ENCODE peak calls at places on chromosomes 1 and 21, in nine cellular contexts. N, X, U, L, A, S, O, G and K are unnamed samples.
A peak's percentile ranks its signal among the peaks of the same experiment; 100 is the strongest.

GRCh38 chr1:192575499-192576189 is at the start of gene RGS1:
- DNase-seq in N (no peak), X (no peak), U (no peak), L (peak; percentile 68), A (no peak), S (peak; percentile 34), O (peak; percentile 56), G (no peak), K (peak; percentile 44)

GRCh38 chr1:151222130-151222529 is 23.8 kb downstream of the PIP5K1A start:
- DNase-seq in N (no peak), X (no peak), U (no peak), L (no peak), A (no peak), S (no peak), O (no peak), G (no peak), K (no peak)

GRCh38 chr1:175145899-175146298 is 46.7 kb downstream of the KIAA0040 start:
- DNase-seq in N (no peak), X (no peak), U (no peak), L (no peak), A (no peak), S (no peak), O (no peak), G (no peak), K (no peak)

GRCh38 chr1:6134741-6135510 is 45.2 kb downstream of the CHD5 start:
- DNase-seq in N (no peak), X (no peak), U (peak; percentile 1), L (peak; percentile 52), A (no peak), S (no peak), O (no peak), G (no peak), K (no peak)

GRCh38 chr21:31161157-31161556 is 122.9 kb upstream of the KRTAP19-8 start:
- DNase-seq in N (no peak), X (no peak), U (no peak), L (no peak), A (no peak), S (no peak), O (no peak), G (peak; percentile 77), K (no peak)

GRCh38 chr1:233113009-233113712 is 162.8 kb downstream of the NTPCR start:
- DNase-seq in N (peak; percentile 68), X (peak; percentile 77), U (peak; percentile 35), L (peak; percentile 91), A (peak; percentile 87), S (peak; percentile 88), O (peak; percentile 41), G (peak; percentile 100), K (no peak)

GRCh38 chr1:23561076-23561812 is 1.9 kb upstream of the ID3 start:
- DNase-seq in N (no peak), X (no peak), U (no peak), L (no peak), A (no peak), S (no peak), O (no peak), G (no peak), K (no peak)

GRCh38 chr1:161089251-161089924 is at the start of gene NECTIN4:
- DNase-seq in N (no peak), X (no peak), U (peak; percentile 93), L (no peak), A (peak; percentile 62), S (no peak), O (peak; percentile 87), G (no peak), K (no peak)

GRCh38 chr1:203072911-203073310 is 12.9 kb downstream of the MYOG start:
- DNase-seq in N (no peak), X (peak; percentile 35), U (no peak), L (peak; percentile 4), A (no peak), S (no peak), O (no peak), G (peak; percentile 2), K (no peak)

GRCh38 chr1:52727114-52727586 is 897 bp downstream of the ZYG11B start:
- DNase-seq in N (no peak), X (no peak), U (no peak), L (no peak), A (no peak), S (no peak), O (no peak), G (no peak), K (no peak)

DNA sequence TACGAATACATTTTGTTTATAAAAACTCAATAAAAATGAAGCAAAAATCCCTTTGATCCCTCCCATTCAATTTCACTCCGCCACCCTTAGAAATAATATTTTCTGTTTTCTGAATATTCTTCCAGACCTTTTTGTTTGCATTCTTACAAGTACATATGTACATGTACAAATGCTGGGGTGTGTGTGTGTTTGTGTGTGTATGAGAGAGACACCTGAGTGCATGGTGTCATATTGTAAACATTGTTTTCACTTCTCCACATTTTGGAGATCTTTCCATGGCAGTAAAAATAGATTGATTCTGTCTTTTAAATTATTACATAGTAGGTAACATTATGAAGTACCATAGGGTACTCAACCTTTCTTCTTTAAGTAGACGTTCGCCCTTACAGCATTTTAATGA is 1.2 kb upstream of the MPC2 start:
- DNase-seq in N (no peak), X (no peak), U (no peak), L (no peak), A (no peak), S (no peak), O (no peak), G (no peak), K (no peak)
- H3K27ac ChIP-seq in N (peak overlapping the region; percentile 98), X (peak overlapping the region; percentile 96), U (peak overlapping the region; percentile 96), L (peak overlapping the region; percentile 96), A (peak overlapping the region; percentile 99), S (peak overlapping the region; percentile 97), O (peak overlapping the region; percentile 98), G (no peak overlapping the region), K (no peak overlapping the region)

DNA sequence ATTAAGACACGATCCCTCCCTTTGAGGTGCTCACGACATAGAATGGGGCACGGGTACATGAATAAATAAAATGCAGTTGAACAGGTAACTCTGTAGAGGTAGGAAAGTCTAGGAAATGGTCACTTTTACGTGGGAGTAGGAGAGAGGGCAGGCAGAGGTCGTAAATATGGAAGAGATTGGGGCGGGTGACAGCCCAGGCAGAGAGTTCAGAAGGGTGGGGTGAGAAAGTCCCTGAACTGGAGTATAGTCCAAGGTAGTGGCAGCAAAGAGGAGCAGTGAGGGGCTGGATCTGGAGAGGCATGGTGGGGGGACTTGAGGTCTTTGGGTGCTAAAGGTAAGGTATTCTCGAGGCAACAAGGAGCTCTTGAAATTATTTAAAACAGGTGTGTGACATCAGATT is 147.9 kb downstream of the C1orf21 start:
- DNase-seq in N (no peak), X (no peak), U (no peak), L (no peak), A (no peak), S (no peak), O (no peak), G (no peak), K (no peak)
- H3K27ac ChIP-seq in N (peak overlapping the region; percentile 70), X (peak overlapping the region; percentile 71), U (no peak overlapping the region), L (peak overlapping the region; percentile 75), A (peak overlapping the region; percentile 20), S (peak overlapping the region; percentile 95), O (peak overlapping the region; percentile 81), G (no peak overlapping the region), K (no peak overlapping the region)

GRCh38 chr1:164706596-164706995 is 147.6 kb downstream of the PBX1 start:
- DNase-seq in N (no peak), X (no peak), U (no peak), L (no peak), A (no peak), S (no peak), O (no peak), G (peak; percentile 41), K (no peak)
- H3K27ac ChIP-seq in N (peak overlapping the region; percentile 33), X (peak overlapping the region; percentile 88), U (peak overlapping the region; percentile 59), L (peak overlapping the region; percentile 79), A (peak overlapping the region; percentile 77), S (peak overlapping the region; percentile 12), O (peak overlapping the region; percentile 74), G (peak overlapping the region; percentile 60), K (no peak overlapping the region)

DNA sequence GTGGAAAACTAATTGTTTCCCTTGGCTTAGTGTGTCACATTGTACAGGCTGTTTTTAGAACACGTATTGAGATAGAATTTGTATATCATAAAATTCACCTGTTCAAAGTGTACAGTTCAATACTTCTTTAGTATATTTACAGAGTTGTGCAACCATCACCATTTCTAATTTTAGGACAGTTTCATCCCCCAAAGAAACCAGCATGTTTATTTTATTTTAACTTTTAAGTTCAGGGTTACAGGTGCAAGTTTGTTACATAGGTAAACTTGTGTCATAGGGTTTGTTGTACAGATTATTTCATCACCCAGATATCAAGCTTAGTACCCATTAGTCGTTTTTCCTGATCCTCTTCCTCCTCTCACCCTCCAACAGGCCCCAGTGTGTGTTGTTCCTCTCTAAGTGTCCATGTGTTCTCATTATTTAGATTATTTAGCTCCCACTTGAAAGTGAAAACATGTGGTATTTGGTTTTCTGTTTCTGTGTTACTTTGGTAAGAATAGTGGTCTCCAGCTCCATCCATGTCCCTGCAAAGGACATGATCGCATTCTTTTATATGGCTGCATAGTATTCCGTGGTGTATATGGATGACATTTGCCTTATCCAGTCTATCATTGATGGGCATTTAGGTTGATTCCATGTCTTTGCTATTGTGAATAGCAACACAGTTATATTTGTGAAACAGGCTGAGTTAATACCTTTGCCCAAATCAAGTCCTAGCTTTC is 35.2 kb upstream of the DHCR24 start:
- DNase-seq in N (no peak), X (no peak), U (no peak), L (no peak), A (no peak), S (no peak), O (no peak), G (no peak), K (no peak)
- H3K27ac ChIP-seq in N (peak overlapping the region; percentile 30), X (peak overlapping the region; percentile 57), U (no peak overlapping the region), L (no peak overlapping the region), A (no peak overlapping the region), S (no peak overlapping the region), O (peak overlapping the region; percentile 49), G (no peak overlapping the region), K (no peak overlapping the region)

DNA sequence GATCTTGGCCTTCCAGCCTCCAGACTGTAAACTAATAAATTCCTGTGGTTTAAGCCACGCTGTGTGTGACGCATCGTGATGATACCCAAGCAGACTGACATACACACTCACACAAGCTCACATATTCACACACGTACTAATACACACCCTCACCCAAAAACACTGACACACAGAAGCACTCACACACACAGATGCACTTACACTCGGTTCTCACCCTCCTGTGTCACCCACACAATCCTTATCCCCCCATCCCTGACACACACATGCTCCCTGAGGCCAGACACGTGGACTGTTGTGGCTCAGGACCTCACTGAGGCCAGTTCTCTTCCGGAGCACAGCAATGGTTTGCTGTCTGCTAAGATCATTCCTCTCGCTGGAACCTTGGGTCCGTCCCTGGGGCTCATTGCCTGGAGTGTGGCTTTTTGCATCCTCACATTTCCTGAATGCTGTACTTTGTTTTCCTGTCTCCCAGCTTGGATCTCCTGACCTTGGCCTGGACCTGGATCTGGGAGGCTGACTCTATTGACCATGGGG is 76.9 kb upstream of the LYST start:
- DNase-seq in N (no peak), X (no peak), U (no peak), L (no peak), A (no peak), S (no peak), O (no peak), G (peak; percentile 98), K (no peak)
- H3K27ac ChIP-seq in N (no peak overlapping the region), X (no peak overlapping the region), U (no peak overlapping the region), L (no peak overlapping the region), A (peak overlapping the region; percentile 28), S (peak overlapping the region; percentile 9), O (no peak overlapping the region), G (peak overlapping the region; percentile 79), K (no peak overlapping the region)

DNA sequence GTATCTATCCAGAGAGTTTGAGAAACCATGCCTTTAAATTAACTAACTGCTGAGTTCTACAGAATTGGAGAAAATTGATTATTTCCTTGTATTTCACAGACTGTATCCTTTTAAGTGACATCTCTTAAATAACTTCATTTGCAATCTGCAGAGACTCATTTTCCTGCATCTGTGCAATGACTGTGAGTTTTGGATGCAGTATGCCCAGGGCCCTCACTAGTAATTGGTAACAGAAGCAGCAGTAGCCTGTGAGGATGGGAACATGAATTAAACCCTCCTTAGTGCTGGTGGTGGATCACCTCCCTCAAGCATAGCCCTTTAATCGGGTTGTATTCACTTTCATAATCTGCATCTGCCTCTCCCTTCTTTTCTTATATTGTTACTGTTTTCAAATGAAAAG is 21.7 kb upstream of the SH3D21 start:
- DNase-seq in N (no peak), X (no peak), U (no peak), L (no peak), A (no peak), S (no peak), O (no peak), G (no peak), K (no peak)
- H3K27ac ChIP-seq in N (peak overlapping the region; percentile 50), X (peak overlapping the region; percentile 91), U (peak overlapping the region; percentile 55), L (peak overlapping the region; percentile 71), A (no peak overlapping the region), S (peak overlapping the region; percentile 26), O (peak overlapping the region; percentile 11), G (no peak overlapping the region), K (no peak overlapping the region)